ENCODE peak calls at places on chromosomes 5 and 9, in ten cellular contexts. A is stomach; K is lower lobe of right lung; U is astrocyte; N is PC-9; L is IMR-90; T is sigmoid colon; M is tibial nerve; R is H9; H is CD8-positive, alpha-beta T cell. D is an unnamed sample.

GRCh38 chr5:73544429-73545402 is 20.7 kb downstream of the ANKRA2 start:
- DNase-seq in A (peak; percentile 89), K (peak; percentile 62), U (no peak), N (no peak), L (no peak), T (no peak), M (no peak), R (no peak), H (no peak), D (no peak)

GRCh38 chr9:86902606-86903460 is 44.5 kb downstream of the GAS1 start:
- DNase-seq in A (no peak), K (no peak), U (no peak), N (no peak), L (no peak), T (no peak), M (no peak), R (peak; percentile 67), H (no peak), D (no peak)

GRCh38 chr9:8364021-8364782 is 564.6 kb upstream of the DMAC1 start:
- DNase-seq in A (no peak), K (no peak), U (no peak), N (no peak), L (no peak), T (no peak), M (no peak), R (no peak), H (no peak), D (no peak)

GRCh38 chr9:14585730-14586473 is 107.3 kb downstream of the ZDHHC21 start:
- DNase-seq in A (no peak), K (no peak), U (no peak), N (no peak), L (no peak), T (no peak), M (no peak), R (no peak), H (no peak), D (no peak)

GRCh38 chr5:17355585-17356346 is 138.3 kb downstream of the BASP1 start:
- DNase-seq in A (no peak), K (no peak), U (peak; percentile 71), N (no peak), L (peak; percentile 92), T (no peak), M (no peak), R (no peak), H (no peak), D (no peak)

GRCh38 chr9:76835571-76836283 is 70.2 kb downstream of the PRUNE2 start:
- DNase-seq in A (no peak), K (no peak), U (peak; percentile 95), N (no peak), L (peak; percentile 87), T (peak; percentile 79), M (no peak), R (no peak), H (no peak), D (no peak)

GRCh38 chr9:72882117-72882775 is 70.6 kb downstream of the ALDH1A1 start:
- DNase-seq in A (peak; percentile 62), K (no peak), U (no peak), N (no peak), L (no peak), T (peak; percentile 79), M (no peak), R (no peak), H (no peak), D (no peak)

GRCh38 chr9:129464972-129465833 is 155.7 kb downstream of the C9orf50 start:
- DNase-seq in A (no peak), K (no peak), U (peak; percentile 71), N (no peak), L (peak; percentile 60), T (peak; percentile 81), M (peak; percentile 33), R (no peak), H (no peak), D (no peak)

GRCh38 chr5:65481171-65481575 is 547 bp downstream of the ADAMTS6 start:
- DNase-seq in A (no peak), K (no peak), U (no peak), N (no peak), L (no peak), T (no peak), M (no peak), R (no peak), H (no peak), D (no peak)

GRCh38 chr5:65478336-65478735 is 3.4 kb downstream of the ADAMTS6 start:
- DNase-seq in A (no peak), K (no peak), U (no peak), N (no peak), L (no peak), T (no peak), M (no peak), R (no peak), H (no peak), D (no peak)

GRCh38 chr5:65481635-65482271 is at the start of gene ADAMTS6:
- DNase-seq in A (peak; percentile 74), K (peak; percentile 87), U (peak; percentile 95), N (no peak), L (peak; percentile 99), T (peak; percentile 98), M (peak; percentile 92), R (peak; percentile 87), H (peak; percentile 80), D (peak; percentile 91)

GRCh38 chr5:65480306-65480865 is 1.3 kb downstream of the ADAMTS6 start:
- DNase-seq in A (peak; percentile 72), K (peak; percentile 70), U (peak; percentile 81), N (no peak), L (peak; percentile 93), T (peak; percentile 96), M (peak; percentile 61), R (no peak), H (peak; percentile 60), D (peak; percentile 90)

GRCh38 chr5:65479527-65479926 is 2.2 kb downstream of the ADAMTS6 start:
- DNase-seq in A (no peak), K (no peak), U (no peak), N (no peak), L (no peak), T (no peak), M (no peak), R (no peak), H (no peak), D (no peak)
- H3K27ac ChIP-seq in A (peak overlapping the region; percentile 71), K (no peak overlapping the region), U (peak overlapping the region; percentile 90), N (no peak overlapping the region), L (no peak overlapping the region), T (peak overlapping the region; percentile 97), M (no peak overlapping the region), R (no peak overlapping the region), H (no peak overlapping the region), D (peak overlapping the region; percentile 92)

GRCh38 chr9:116861321-116861720 is 174.2 kb downstream of the TRIM32 start:
- DNase-seq in A (no peak), K (no peak), U (no peak), N (no peak), L (no peak), T (no peak), M (no peak), R (no peak), H (no peak), D (no peak)
- TF ChIP-seq CTCF in A (no peak), K (no peak), U (no peak), N (no peak), L (no peak), T (no peak), M (no peak), R (no peak), H (no peak), D (no peak)

DNA sequence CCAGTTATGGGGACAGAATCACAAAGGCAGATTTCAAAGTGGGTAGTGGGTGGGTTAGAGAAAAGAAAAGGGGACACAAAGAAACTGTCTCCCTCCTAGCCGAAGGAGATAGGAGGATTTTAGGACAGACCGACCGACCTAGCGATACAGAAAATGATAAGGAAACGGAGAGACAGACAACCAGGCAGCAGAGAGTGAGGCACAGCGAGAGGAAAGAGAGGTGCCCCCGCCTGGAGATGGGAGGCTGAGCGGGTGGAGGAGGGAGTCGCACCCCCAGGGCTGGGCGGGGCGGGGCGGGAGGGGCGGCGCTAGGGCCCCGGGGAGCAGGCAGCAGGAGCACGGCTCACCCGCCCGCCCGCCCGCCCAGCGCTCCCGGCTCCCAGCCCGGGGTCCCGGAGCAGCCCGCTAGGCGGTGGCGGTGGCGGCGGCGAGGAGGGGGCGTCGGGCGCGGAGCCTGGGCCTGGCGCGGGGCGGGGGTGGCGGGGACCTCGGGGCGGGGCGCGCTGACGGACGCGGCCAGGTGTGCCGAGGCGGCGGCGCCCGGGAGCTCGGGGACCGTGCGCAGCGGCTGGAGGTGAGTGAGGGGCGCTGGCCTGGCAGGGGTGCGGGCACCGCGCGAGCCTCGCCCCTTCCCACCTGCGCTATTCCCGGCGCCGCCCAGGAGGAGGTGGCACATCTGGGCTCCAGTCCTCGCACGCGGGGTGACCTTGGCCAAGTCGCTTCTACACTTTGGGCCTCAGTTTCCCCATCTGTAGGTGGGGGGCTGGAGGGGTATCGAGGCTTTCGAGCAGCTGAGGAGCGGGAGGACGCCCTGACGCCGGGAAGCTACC is 15.9 kb upstream of the SYNPO start:
- DNase-seq in A (no peak), K (no peak), U (no peak), N (no peak), L (no peak), T (no peak), M (no peak), R (peak; percentile 56), H (no peak), D (no peak)
- H3K4me1 ChIP-seq in A (peaks cover 52% of the 10 kb centered on the region), K (peaks cover 79% of the 10 kb centered on the region), U (peaks cover 64% of the 10 kb centered on the region), N (no peaks in the 10 kb centered on the region), L (peaks cover 53% of the 10 kb centered on the region), T (peaks cover 57% of the 10 kb centered on the region), M (peaks cover 49% of the 10 kb centered on the region), R (no peaks in the 10 kb centered on the region), H (peaks cover 7% of the 10 kb centered on the region), D (no peaks in the 10 kb centered on the region)

GRCh38 chr9:114953016-114953415 is 22.6 kb upstream of the TNFSF8 start:
- DNase-seq in A (no peak), K (no peak), U (no peak), N (no peak), L (no peak), T (no peak), M (no peak), R (no peak), H (no peak), D (no peak)

GRCh38 chr9:114954986-114955623 is 24.7 kb upstream of the TNFSF8 start:
- DNase-seq in A (no peak), K (no peak), U (no peak), N (no peak), L (no peak), T (no peak), M (no peak), R (no peak), H (no peak), D (no peak)

GRCh38 chr9:114957558-114957957 is 27.2 kb upstream of the TNFSF8 start:
- DNase-seq in A (no peak), K (no peak), U (no peak), N (no peak), L (no peak), T (no peak), M (no peak), R (no peak), H (no peak), D (no peak)

GRCh38 chr9:114950761-114951160 is 20.4 kb upstream of the TNFSF8 start:
- DNase-seq in A (no peak), K (no peak), U (no peak), N (no peak), L (no peak), T (no peak), M (no peak), R (no peak), H (no peak), D (no peak)

DNA sequence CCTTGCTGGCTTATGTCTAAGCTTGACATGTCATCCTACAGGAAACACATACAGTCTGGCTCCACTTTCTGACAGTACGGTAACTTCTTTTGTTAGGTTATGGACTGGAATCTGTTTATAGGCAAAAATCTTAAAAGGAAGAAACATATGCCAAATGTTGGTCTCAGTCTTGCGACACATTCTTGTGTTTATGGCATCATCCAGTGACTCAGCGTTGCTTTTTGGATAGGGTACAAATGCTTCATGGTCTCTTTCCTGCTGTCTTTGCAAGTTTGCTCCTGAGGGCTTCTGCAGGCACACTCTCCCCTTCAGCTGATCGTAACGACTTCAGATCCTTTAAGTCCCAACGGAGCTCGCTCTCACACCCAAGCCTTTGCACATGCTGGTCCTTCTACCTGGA is 23.5 kb upstream of the TNFSF8 start:
- DNase-seq in A (no peak), K (no peak), U (peak; percentile 79), N (peak; percentile 42), L (peak; percentile 84), T (no peak), M (no peak), R (no peak), H (no peak), D (no peak)
- H3K27ac ChIP-seq in A (peak overlapping the region; percentile 55), K (peak overlapping the region; percentile 39), U (no peak overlapping the region), N (no peak overlapping the region), L (peak overlapping the region; percentile 41), T (peak overlapping the region; percentile 32), M (no peak overlapping the region), R (no peak overlapping the region), H (no peak overlapping the region), D (no peak overlapping the region)

D was measured in right lobe of liver.